ENCODE peak calls at places on chromosomes 13 and 19, in four cellular contexts. One of them, this sample, is unnamed.
A peak's percentile ranks its signal among the peaks of the same experiment; 100 is the strongest.

GRCh38 chr19:33432408-33433170 is 59.1 kb downstream of the CEBPG start:
- DNase-seq in heart right ventricle: no peak
- DNase-seq in CD8-positive, alpha-beta T cell: no peak
- DNase-seq in SW 1271: no peak
- DNase-seq in this sample: no peak

GRCh38 chr13:31105020-31105800 is 56.5 kb downstream of the HSPH1 start:
- DNase-seq in heart right ventricle: no peak
- DNase-seq in CD8-positive, alpha-beta T cell: no peak
- DNase-seq in SW 1271: no peak
- DNase-seq in this sample: peak; percentile 53

GRCh38 chr13:106714271-106714670 is 146.3 kb upstream of the ARGLU1 start:
- DNase-seq in heart right ventricle: no peak
- DNase-seq in CD8-positive, alpha-beta T cell: no peak
- DNase-seq in SW 1271: no peak
- DNase-seq in this sample: no peak

GRCh38 chr13:106048386-106048785 is 487.1 kb downstream of the EFNB2 start:
- DNase-seq in heart right ventricle: no peak
- DNase-seq in CD8-positive, alpha-beta T cell: no peak
- DNase-seq in SW 1271: no peak
- DNase-seq in this sample: no peak

GRCh38 chr13:63408227-63409202 is 1992.9 kb upstream of the PCDH20 start:
- DNase-seq in heart right ventricle: no peak
- DNase-seq in CD8-positive, alpha-beta T cell: no peak
- DNase-seq in SW 1271: no peak
- DNase-seq in this sample: no peak

GRCh38 chr19:913080-913748 is at the start of gene R3HDM4:
- DNase-seq in heart right ventricle: peak; percentile 85
- DNase-seq in CD8-positive, alpha-beta T cell: peak; percentile 61
- DNase-seq in SW 1271: no peak
- DNase-seq in this sample: peak; percentile 75

GRCh38 chr19:18507727-18508440 is 14.0 kb downstream of the ELL start:
- DNase-seq in heart right ventricle: peak; percentile 53
- DNase-seq in CD8-positive, alpha-beta T cell: no peak
- DNase-seq in SW 1271: no peak
- DNase-seq in this sample: no peak

GRCh38 chr19:19873381-19873780 is 7.7 kb downstream of the ZNF253 start:
- DNase-seq in heart right ventricle: no peak
- DNase-seq in CD8-positive, alpha-beta T cell: no peak
- DNase-seq in SW 1271: no peak
- DNase-seq in this sample: no peak

GRCh38 chr19:11168568-11168967 is 13.0 kb upstream of the SPC24 start:
- DNase-seq in heart right ventricle: no peak
- DNase-seq in CD8-positive, alpha-beta T cell: no peak
- DNase-seq in SW 1271: peak; percentile 77
- DNase-seq in this sample: no peak

GRCh38 chr19:45800009-45800553 is 7.4 kb upstream of the DMWD start:
- DNase-seq in heart right ventricle: no peak
- DNase-seq in CD8-positive, alpha-beta T cell: no peak
- DNase-seq in SW 1271: no peak
- DNase-seq in this sample: no peak

GRCh38 chr13:29118471-29118870 is 298.3 kb downstream of the MTUS2 start:
- DNase-seq in heart right ventricle: no peak
- DNase-seq in CD8-positive, alpha-beta T cell: no peak
- DNase-seq in SW 1271: no peak
- DNase-seq in this sample: no peak

GRCh38 chr13:21061077-21061945 is at the start of gene LATS2:
- DNase-seq in heart right ventricle: peak; percentile 97
- DNase-seq in CD8-positive, alpha-beta T cell: peak; percentile 44
- DNase-seq in SW 1271: peak; percentile 65
- DNase-seq in this sample: peak; percentile 96

GRCh38 chr19:35777961-35778360 is 2.6 kb downstream of the ARHGAP33 start:
- DNase-seq in heart right ventricle: no peak
- DNase-seq in CD8-positive, alpha-beta T cell: no peak
- DNase-seq in SW 1271: no peak
- DNase-seq in this sample: no peak

GRCh38 chr19:2549701-2550191 is 73.8 kb downstream of the GADD45B start:
- DNase-seq in heart right ventricle: peak; percentile 73
- DNase-seq in CD8-positive, alpha-beta T cell: no peak
- DNase-seq in SW 1271: no peak
- DNase-seq in this sample: peak; percentile 71

GRCh38 chr19:34178276-34178614 is 5.9 kb downstream of the LSM14A start:
- DNase-seq in heart right ventricle: no peak
- DNase-seq in CD8-positive, alpha-beta T cell: no peak
- DNase-seq in SW 1271: no peak
- DNase-seq in this sample: no peak

GRCh38 chr19:45498411-45499195 is at the start of gene PPM1N:
- DNase-seq in heart right ventricle: no peak
- DNase-seq in CD8-positive, alpha-beta T cell: peak; percentile 53
- DNase-seq in SW 1271: no peak
- DNase-seq in this sample: no peak

GRCh38 chr19:57068921-57069697 is 50.7 kb upstream of the USP29 start:
- DNase-seq in heart right ventricle: no peak
- DNase-seq in CD8-positive, alpha-beta T cell: no peak
- DNase-seq in SW 1271: no peak
- DNase-seq in this sample: no peak

GRCh38 chr13:107376393-107377085 is 808.6 kb upstream of the ARGLU1 start:
- DNase-seq in heart right ventricle: no peak
- DNase-seq in CD8-positive, alpha-beta T cell: no peak
- DNase-seq in SW 1271: no peak
- DNase-seq in this sample: no peak

GRCh38 chr19:39401549-39402416 is 4.9 kb upstream of the ZFP36 start:
- DNase-seq in heart right ventricle: peak; percentile 31
- DNase-seq in CD8-positive, alpha-beta T cell: peak; percentile 78
- DNase-seq in SW 1271: no peak
- DNase-seq in this sample: peak; percentile 27

GRCh38 chr19:2700660-2701360 is 1.7 kb downstream of the GNG7 start:
- DNase-seq in heart right ventricle: no peak
- DNase-seq in CD8-positive, alpha-beta T cell: no peak
- DNase-seq in SW 1271: no peak
- DNase-seq in this sample: no peak

GRCh38 chr19:6210721-6211600 is 68.8 kb downstream of the MLLT1 start:
- DNase-seq in heart right ventricle: no peak
- DNase-seq in CD8-positive, alpha-beta T cell: no peak
- DNase-seq in SW 1271: no peak
- DNase-seq in this sample: no peak

GRCh38 chr13:100707818-100708740 is 33.5 kb upstream of the TMTC4 start:
- DNase-seq in heart right ventricle: no peak
- DNase-seq in CD8-positive, alpha-beta T cell: no peak
- DNase-seq in SW 1271: no peak
- DNase-seq in this sample: no peak

GRCh38 chr19:55005684-55006488 is 32.2 kb downstream of the GP6 start:
- DNase-seq in heart right ventricle: no peak
- DNase-seq in CD8-positive, alpha-beta T cell: peak; percentile 4
- DNase-seq in SW 1271: no peak
- DNase-seq in this sample: peak; percentile 66

GRCh38 chr13:40505196-40505595 is 161.2 kb downstream of the FOXO1 start:
- DNase-seq in heart right ventricle: no peak
- DNase-seq in CD8-positive, alpha-beta T cell: no peak
- DNase-seq in SW 1271: no peak
- DNase-seq in this sample: no peak

GRCh38 chr19:33226550-33227241 is 1.0 kb upstream of the SLC7A10 start:
- DNase-seq in heart right ventricle: peak; percentile 16
- DNase-seq in CD8-positive, alpha-beta T cell: no peak
- DNase-seq in SW 1271: no peak
- DNase-seq in this sample: peak; percentile 59

GRCh38 chr13:105159794-105160193 is 1375.7 kb downstream of the EFNB2 start:
- DNase-seq in heart right ventricle: no peak
- DNase-seq in CD8-positive, alpha-beta T cell: no peak
- DNase-seq in SW 1271: no peak
- DNase-seq in this sample: no peak

GRCh38 chr13:89969996-89970709 is 1377.3 kb upstream of the MIR17HG start:
- DNase-seq in heart right ventricle: no peak
- DNase-seq in CD8-positive, alpha-beta T cell: no peak
- DNase-seq in SW 1271: no peak
- DNase-seq in this sample: no peak

GRCh38 chr13:39047560-39047959 is 9.3 kb downstream of the NHLRC3 start:
- DNase-seq in heart right ventricle: no peak
- DNase-seq in CD8-positive, alpha-beta T cell: no peak
- DNase-seq in SW 1271: no peak
- DNase-seq in this sample: no peak

GRCh38 chr19:47176627-47177090 is 46.0 kb downstream of the SAE1 start:
- DNase-seq in heart right ventricle: no peak
- DNase-seq in CD8-positive, alpha-beta T cell: no peak
- DNase-seq in SW 1271: no peak
- DNase-seq in this sample: no peak

GRCh38 chr19:1101337-1101698 is 2.5 kb upstream of the GPX4 start:
- DNase-seq in heart right ventricle: no peak
- DNase-seq in CD8-positive, alpha-beta T cell: no peak
- DNase-seq in SW 1271: no peak
- DNase-seq in this sample: peak; percentile 72

GRCh38 chr13:54949735-54950134 is 1921.1 kb downstream of the OLFM4 start:
- DNase-seq in heart right ventricle: no peak
- DNase-seq in CD8-positive, alpha-beta T cell: no peak
- DNase-seq in SW 1271: no peak
- DNase-seq in this sample: no peak

GRCh38 chr19:48997972-48998371 is 4.3 kb downstream of the RUVBL2 start:
- DNase-seq in heart right ventricle: no peak
- DNase-seq in CD8-positive, alpha-beta T cell: no peak
- DNase-seq in SW 1271: no peak
- DNase-seq in this sample: no peak